ENCODE peak calls at places on chromosomes 4 and X, in eight cellular contexts. O is endothelial cell of umbilical vein, V is uterus, N is stomach, U is IMR-90, I is right lobe of liver, R is adrenal gland, X is sigmoid colon. H is an unnamed sample.
A peak's percentile ranks its signal among the peaks of the same experiment; 100 is the strongest.

GRCh38 chr4:162849922-162850321 is 316.8 kb downstream of the NAF1 start:
- DNase-seq in U (no peak), I (no peak), N (no peak), X (no peak), O (no peak), R (no peak), V (no peak), H (no peak)

GRCh38 chr4:109079731-109080130 is 222.7 kb downstream of the COL25A1 start:
- DNase-seq in R (no peak), V (no peak), O (peak; percentile 78), I (no peak), X (no peak), N (no peak), U (peak; percentile 77), H (no peak)

GRCh38 chr4:178215754-178216153 is 773.5 kb upstream of the AGA start:
- DNase-seq in O (no peak), U (no peak), R (no peak), N (no peak), V (no peak), I (no peak), X (no peak), H (no peak)

GRCh38 chrX:64536740-64537139 is 141.5 kb upstream of the MTMR8 start:
- DNase-seq in I (no peak), O (no peak), R (no peak), N (no peak), U (no peak), V (no peak), X (no peak), H (no peak)

GRCh38 chr4:25810815-25811690 is 51.7 kb downstream of the SEL1L3 start:
- DNase-seq in U (peak; percentile 54), I (no peak), O (no peak), X (no peak), R (no peak), N (no peak), V (no peak), H (no peak)

GRCh38 chr4:2059034-2059725 is at the start of gene NAT8L:
- DNase-seq in V (no peak), R (no peak), U (no peak), I (peak; percentile 20), X (no peak), N (no peak), O (no peak), H (no peak)

GRCh38 chr4:20788266-20788665 is 88.0 kb downstream of the PACRGL start:
- DNase-seq in I (no peak), V (no peak), X (no peak), R (no peak), U (no peak), O (no peak), N (no peak), H (no peak)

GRCh38 chr4:140005699-140006098 is 148.3 kb downstream of the MAML3 start:
- DNase-seq in R (no peak), X (no peak), O (peak; percentile 34), U (no peak), I (no peak), V (no peak), N (no peak), H (no peak)

GRCh38 chrX:9829308-9830267 is 43.4 kb downstream of the SHROOM2 start:
- DNase-seq in X (no peak), V (no peak), U (peak; percentile 82), R (no peak), I (no peak), O (no peak), N (no peak), H (no peak)

GRCh38 chr4:101597204-101597603 is 193.3 kb upstream of the BANK1 start:
- DNase-seq in X (no peak), V (no peak), N (no peak), R (no peak), I (no peak), U (no peak), O (no peak), H (no peak)

GRCh38 chr4:186726440-186727148 is 2.9 kb upstream of the FAT1 start:
- DNase-seq in V (peak; percentile 70), U (peak; percentile 80), O (peak; percentile 51), I (peak; percentile 74), R (peak; percentile 30), N (peak; percentile 65), X (peak; percentile 87), H (peak; percentile 88)

GRCh38 chr4:149441338-149441737 is 374.3 kb downstream of the IQCM start:
- DNase-seq in N (no peak), U (peak; percentile 16), V (no peak), I (no peak), R (no peak), O (no peak), X (no peak), H (no peak)

GRCh38 chr4:118817178-118817930 is 18.6 kb downstream of the SEC24D start:
- DNase-seq in U (no peak), N (no peak), O (no peak), I (no peak), R (no peak), X (no peak), V (no peak), H (no peak)

GRCh38 chr4:118823471-118823870 is 12.5 kb downstream of the SEC24D start:
- DNase-seq in V (no peak), O (no peak), N (peak; percentile 78), X (no peak), I (peak; percentile 54), R (no peak), U (no peak), H (peak; percentile 47)

GRCh38 chr4:118825799-118826198 is 10.1 kb downstream of the SEC24D start:
- DNase-seq in U (no peak), X (no peak), N (no peak), O (no peak), V (no peak), I (no peak), R (no peak), H (no peak)

GRCh38 chr4:118824141-118824540 is 11.8 kb downstream of the SEC24D start:
- DNase-seq in X (no peak), U (no peak), V (no peak), I (no peak), O (no peak), N (no peak), R (no peak), H (no peak)

GRCh38 chr4:118821590-118822293 is 14.2 kb downstream of the SEC24D start:
- DNase-seq in N (no peak), R (no peak), X (no peak), O (no peak), I (peak; percentile 55), V (no peak), U (no peak), H (no peak)
- TF ChIP-seq POLR2A in N (no peak), R (no peak), X (no peak), O (no peak), I (peak; percentile 64), V (no peak), U (no peak), H (no peak)

DNA sequence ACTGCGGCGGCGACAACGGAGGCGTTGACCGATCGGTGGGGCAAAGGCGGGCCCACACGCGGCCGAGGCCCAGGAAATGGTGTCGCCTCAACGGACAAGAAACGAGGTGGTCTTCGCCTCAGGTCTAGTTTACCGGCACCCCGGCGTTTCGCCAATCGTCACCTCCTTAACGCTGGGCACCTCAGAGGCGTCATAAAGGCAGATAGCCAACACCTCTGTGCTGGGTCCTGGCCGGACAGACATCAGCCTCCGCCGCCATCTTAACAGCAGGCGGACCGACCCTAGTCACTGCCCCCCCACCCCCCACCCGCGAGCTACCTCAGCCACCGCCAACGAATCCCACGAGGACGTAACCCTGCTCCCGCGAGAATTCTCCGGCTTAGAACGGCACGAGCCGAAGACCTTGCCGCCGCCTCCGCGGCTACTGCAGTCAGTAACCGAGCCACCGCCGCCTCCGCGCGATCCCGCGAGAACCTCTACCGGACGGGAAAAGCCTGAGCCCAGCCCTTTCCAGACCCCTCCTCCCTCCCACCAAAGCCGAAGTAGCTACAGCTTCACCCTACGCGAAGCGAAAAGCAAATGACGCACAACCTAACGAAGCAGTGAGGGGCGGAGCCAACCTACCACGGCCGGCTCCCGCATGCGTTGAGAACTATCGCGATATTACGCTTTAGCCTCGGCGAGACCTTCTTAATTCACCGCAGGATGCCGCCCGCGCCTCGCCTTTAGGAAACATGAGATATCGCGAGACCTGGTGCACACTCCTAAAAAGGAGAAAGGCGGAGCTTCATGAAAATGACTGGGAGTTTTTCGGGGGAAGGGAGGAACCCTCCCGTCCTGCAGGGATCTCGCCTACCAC is 2.7 kb downstream of the HUWE1 start:
- DNase-seq in U (peak; percentile 98), N (peak; percentile 93), X (peak; percentile 98), I (peak; percentile 89), R (peak; percentile 96), O (peak; percentile 99), V (peak; percentile 92), H (peak; percentile 94)
- H3K4me1 ChIP-seq in U (no peaks in the 10 kb centered on the region), N (peaks cover 24% of the 10 kb centered on the region), X (peaks cover 4% of the 10 kb centered on the region), I (no peaks in the 10 kb centered on the region), R (no peaks in the 10 kb centered on the region), O (peaks cover 23% of the 10 kb centered on the region), V (no peaks in the 10 kb centered on the region), H (peaks cover 23% of the 10 kb centered on the region)

GRCh38 chr4:153465922-153466636 is at the start of gene TMEM131L:
- DNase-seq in R (peak; percentile 74), X (peak; percentile 83), I (peak; percentile 86), U (peak; percentile 52), V (peak; percentile 67), N (peak; percentile 72), O (peak; percentile 68), H (peak; percentile 72)

GRCh38 chr4:153468587-153468986 is 2.4 kb downstream of the TMEM131L start:
- DNase-seq in X (no peak), I (no peak), U (no peak), N (no peak), V (no peak), R (no peak), O (no peak), H (no peak)

GRCh38 chr4:153467897-153468262 is 1.7 kb downstream of the TMEM131L start:
- DNase-seq in R (no peak), O (no peak), I (no peak), X (no peak), V (no peak), N (no peak), U (no peak), H (no peak)

GRCh38 chr4:153466637-153467153 is 535 bp downstream of the TMEM131L start:
- DNase-seq in N (no peak), R (no peak), O (no peak), I (no peak), U (no peak), X (no peak), V (peak; percentile 24), H (no peak)

DNA sequence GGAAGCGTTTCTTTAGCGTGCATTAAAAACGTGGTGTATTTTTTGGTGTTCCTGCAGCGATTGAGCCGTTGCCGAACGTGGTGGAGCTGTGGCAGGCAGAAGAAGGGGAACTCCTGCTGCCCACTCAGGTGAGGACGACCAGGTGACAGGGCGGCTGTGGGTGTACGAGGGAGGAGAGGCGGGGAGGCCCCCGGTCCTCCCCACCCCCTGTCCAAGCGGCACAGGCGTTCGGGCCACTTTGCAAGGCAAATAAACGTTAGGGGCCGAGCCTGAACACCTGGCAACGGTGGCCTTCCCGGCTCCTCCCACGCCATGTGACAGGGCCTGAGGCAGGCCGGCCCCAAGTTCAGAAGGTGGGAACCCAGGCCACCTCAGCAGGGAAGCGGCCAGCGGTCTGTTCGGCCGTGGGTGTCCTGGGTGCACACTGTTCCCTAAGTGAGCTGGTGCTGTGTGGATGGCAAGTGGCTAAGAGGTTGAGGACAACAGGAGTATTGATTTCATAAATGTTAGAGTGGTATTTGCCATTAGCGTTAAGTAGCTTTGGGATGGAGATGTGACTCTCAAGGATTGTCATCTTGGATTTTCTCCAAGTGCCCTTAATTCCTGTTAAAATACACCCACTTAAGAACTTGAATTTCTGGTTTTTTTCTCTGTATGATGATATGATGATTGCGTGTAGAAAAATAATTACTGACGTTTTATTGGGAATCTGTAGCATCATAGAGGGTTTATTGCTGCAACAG is 1.2 kb downstream of the TMEM131L start:
- DNase-seq in R (peak; percentile 41), N (peak; percentile 84), U (no peak), I (peak; percentile 92), X (peak; percentile 73), V (peak; percentile 45), O (peak; percentile 23), H (peak; percentile 86)
- TF ChIP-seq POLR2A in R (no peak), N (no peak), U (no peak), I (peak; percentile 74), X (no peak), V (no peak), O (no peak), H (peak; percentile 41)

GRCh38 chrX:45811307-45811706 is 610.6 kb upstream of the DIPK2B start:
- DNase-seq in V (no peak), I (no peak), X (no peak), U (no peak), N (no peak), O (no peak), R (no peak), H (no peak)
- H3K4me1 ChIP-seq in V (no peaks in the 10 kb centered on the region), I (no peaks in the 10 kb centered on the region), X (peaks cover 8% of the 10 kb centered on the region), U (peaks cover 15% of the 10 kb centered on the region), N (peaks cover 11% of the 10 kb centered on the region), O (peaks cover 21% of the 10 kb centered on the region), R (no peaks in the 10 kb centered on the region), H (no peaks in the 10 kb centered on the region)